ENCODE peak calls at places on chromosomes 3 and 15, in nine cellular contexts. One of them, this sample, is unnamed.

GRCh38 chr15:48086162-48086561 is 34.6 kb upstream of the SLC24A5 start:
- DNase-seq in lower lobe of right lung: no peak
- DNase-seq in AG10803: no peak
- DNase-seq in epithelial cell of esophagus: peak
- DNase-seq in AG09309: no peak
- DNase-seq in ovary: no peak
- DNase-seq in tibial artery: no peak
- DNase-seq in right lobe of liver: no peak
- DNase-seq in upper lobe of right lung: no peak
- DNase-seq in this sample: no peak

GRCh38 chr3:108131795-108132134 is 40.9 kb upstream of the CD47 start:
- DNase-seq in lower lobe of right lung: no peak
- DNase-seq in AG10803: no peak
- DNase-seq in epithelial cell of esophagus: no peak
- DNase-seq in AG09309: no peak
- DNase-seq in ovary: no peak
- DNase-seq in tibial artery: no peak
- DNase-seq in right lobe of liver: no peak
- DNase-seq in upper lobe of right lung: no peak
- DNase-seq in this sample: no peak

GRCh38 chr3:197372076-197372661 is 73.8 kb upstream of the DLG1 start:
- DNase-seq in lower lobe of right lung: no peak
- DNase-seq in AG10803: peak
- DNase-seq in epithelial cell of esophagus: peak
- DNase-seq in AG09309: peak
- DNase-seq in ovary: no peak
- DNase-seq in tibial artery: no peak
- DNase-seq in right lobe of liver: no peak
- DNase-seq in upper lobe of right lung: no peak
- DNase-seq in this sample: peak

GRCh38 chr3:141204343-141204742 is 27.3 kb upstream of the PXYLP1 start:
- DNase-seq in lower lobe of right lung: no peak
- DNase-seq in AG10803: no peak
- DNase-seq in epithelial cell of esophagus: no peak
- DNase-seq in AG09309: no peak
- DNase-seq in ovary: no peak
- DNase-seq in tibial artery: no peak
- DNase-seq in right lobe of liver: no peak
- DNase-seq in upper lobe of right lung: no peak
- DNase-seq in this sample: no peak

GRCh38 chr3:138438896-138439295 is 4.5 kb downstream of the ESYT3 start:
- DNase-seq in lower lobe of right lung: no peak
- DNase-seq in AG10803: peak
- DNase-seq in epithelial cell of esophagus: peak
- DNase-seq in AG09309: no peak
- DNase-seq in ovary: no peak
- DNase-seq in tibial artery: no peak
- DNase-seq in right lobe of liver: no peak
- DNase-seq in upper lobe of right lung: no peak
- DNase-seq in this sample: no peak

GRCh38 chr3:134325106-134325705 is 49.0 kb downstream of the AMOTL2 start:
- DNase-seq in lower lobe of right lung: no peak
- DNase-seq in AG10803: peak
- DNase-seq in epithelial cell of esophagus: no peak
- DNase-seq in AG09309: no peak
- DNase-seq in ovary: no peak
- DNase-seq in tibial artery: no peak
- DNase-seq in right lobe of liver: no peak
- DNase-seq in upper lobe of right lung: no peak
- DNase-seq in this sample: no peak

GRCh38 chr3:50302095-50303037 is 1.0 kb downstream of the HYAL1 start:
- DNase-seq in lower lobe of right lung: no peak
- DNase-seq in AG10803: no peak
- DNase-seq in epithelial cell of esophagus: no peak
- DNase-seq in AG09309: no peak
- DNase-seq in ovary: peak
- DNase-seq in tibial artery: no peak
- DNase-seq in right lobe of liver: peak
- DNase-seq in upper lobe of right lung: no peak
- DNase-seq in this sample: no peak

GRCh38 chr3:64264491-64265109 is 39.3 kb upstream of the PRICKLE2 start:
- DNase-seq in lower lobe of right lung: no peak
- DNase-seq in AG10803: no peak
- DNase-seq in epithelial cell of esophagus: no peak
- DNase-seq in AG09309: no peak
- DNase-seq in ovary: no peak
- DNase-seq in tibial artery: no peak
- DNase-seq in right lobe of liver: no peak
- DNase-seq in upper lobe of right lung: no peak
- DNase-seq in this sample: no peak

GRCh38 chr15:60555814-60556213 is 76.9 kb upstream of the ICE2 start:
- DNase-seq in lower lobe of right lung: no peak
- DNase-seq in AG10803: no peak
- DNase-seq in epithelial cell of esophagus: no peak
- DNase-seq in AG09309: no peak
- DNase-seq in ovary: no peak
- DNase-seq in tibial artery: no peak
- DNase-seq in right lobe of liver: no peak
- DNase-seq in upper lobe of right lung: no peak
- DNase-seq in this sample: no peak

GRCh38 chr3:5053021-5053831 is 68.9 kb upstream of the ARL8B start:
- DNase-seq in lower lobe of right lung: peak
- DNase-seq in AG10803: peak
- DNase-seq in epithelial cell of esophagus: peak
- DNase-seq in AG09309: peak
- DNase-seq in ovary: peak
- DNase-seq in tibial artery: no peak
- DNase-seq in right lobe of liver: peak
- DNase-seq in upper lobe of right lung: peak
- DNase-seq in this sample: no peak

GRCh38 chr15:81400640-81401236 is 26.7 kb upstream of the TMC3 start:
- DNase-seq in lower lobe of right lung: no peak
- DNase-seq in AG10803: peak
- DNase-seq in epithelial cell of esophagus: peak
- DNase-seq in AG09309: peak
- DNase-seq in ovary: no peak
- DNase-seq in tibial artery: no peak
- DNase-seq in right lobe of liver: no peak
- DNase-seq in upper lobe of right lung: no peak
- DNase-seq in this sample: no peak

GRCh38 chr15:25664761-25665160 is 198.4 kb downstream of the ATP10A start:
- DNase-seq in lower lobe of right lung: no peak
- DNase-seq in AG10803: peak
- DNase-seq in epithelial cell of esophagus: no peak
- DNase-seq in AG09309: no peak
- DNase-seq in ovary: no peak
- DNase-seq in tibial artery: no peak
- DNase-seq in right lobe of liver: no peak
- DNase-seq in upper lobe of right lung: no peak
- DNase-seq in this sample: no peak

DNA sequence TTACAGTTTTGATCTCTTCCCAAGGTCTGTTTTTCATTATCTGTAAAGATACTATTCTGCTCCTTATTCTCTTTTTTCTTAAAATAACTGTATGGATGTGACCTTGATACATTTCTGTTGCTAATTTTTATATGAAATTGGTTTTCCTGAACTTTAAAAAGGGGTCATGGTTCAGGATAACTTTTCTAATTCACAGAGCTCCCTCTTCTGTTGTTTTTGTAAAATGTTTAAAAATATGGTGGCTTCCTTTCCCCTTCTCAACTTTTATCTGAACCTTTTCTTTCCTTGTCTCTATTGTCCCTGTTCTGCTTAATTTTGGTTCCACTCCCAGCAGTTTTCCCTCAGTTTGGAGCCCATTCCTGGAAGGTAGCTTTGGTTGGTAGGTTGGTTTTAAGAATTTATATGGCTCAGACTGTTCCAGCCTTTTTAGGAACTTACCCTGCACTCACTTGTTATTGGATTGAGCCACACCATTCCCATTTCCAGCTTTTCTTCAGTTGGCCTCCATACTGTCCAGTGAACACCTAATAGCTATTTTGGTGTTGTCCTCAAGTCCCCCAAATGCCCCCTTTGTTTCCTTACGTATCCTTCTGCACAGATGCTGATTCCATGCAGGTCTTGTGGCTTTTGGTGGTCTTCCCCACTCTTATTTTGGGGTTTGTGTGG is 70.3 kb downstream of the SLMAP start:
- DNase-seq in lower lobe of right lung: no peak
- DNase-seq in AG10803: peak
- DNase-seq in epithelial cell of esophagus: no peak
- DNase-seq in AG09309: no peak
- DNase-seq in ovary: no peak
- DNase-seq in tibial artery: no peak
- DNase-seq in right lobe of liver: no peak
- DNase-seq in upper lobe of right lung: no peak
- DNase-seq in this sample: no peak
- TF ChIP-seq CTCF in lower lobe of right lung: peak
- TF ChIP-seq CTCF in AG10803: peak
- TF ChIP-seq CTCF in epithelial cell of esophagus: no peak
- TF ChIP-seq CTCF in AG09309: peak
- TF ChIP-seq CTCF in ovary: peak
- TF ChIP-seq CTCF in tibial artery: no peak
- TF ChIP-seq CTCF in right lobe of liver: peak
- TF ChIP-seq CTCF in upper lobe of right lung: peak
- TF ChIP-seq CTCF in this sample: peak

DNA sequence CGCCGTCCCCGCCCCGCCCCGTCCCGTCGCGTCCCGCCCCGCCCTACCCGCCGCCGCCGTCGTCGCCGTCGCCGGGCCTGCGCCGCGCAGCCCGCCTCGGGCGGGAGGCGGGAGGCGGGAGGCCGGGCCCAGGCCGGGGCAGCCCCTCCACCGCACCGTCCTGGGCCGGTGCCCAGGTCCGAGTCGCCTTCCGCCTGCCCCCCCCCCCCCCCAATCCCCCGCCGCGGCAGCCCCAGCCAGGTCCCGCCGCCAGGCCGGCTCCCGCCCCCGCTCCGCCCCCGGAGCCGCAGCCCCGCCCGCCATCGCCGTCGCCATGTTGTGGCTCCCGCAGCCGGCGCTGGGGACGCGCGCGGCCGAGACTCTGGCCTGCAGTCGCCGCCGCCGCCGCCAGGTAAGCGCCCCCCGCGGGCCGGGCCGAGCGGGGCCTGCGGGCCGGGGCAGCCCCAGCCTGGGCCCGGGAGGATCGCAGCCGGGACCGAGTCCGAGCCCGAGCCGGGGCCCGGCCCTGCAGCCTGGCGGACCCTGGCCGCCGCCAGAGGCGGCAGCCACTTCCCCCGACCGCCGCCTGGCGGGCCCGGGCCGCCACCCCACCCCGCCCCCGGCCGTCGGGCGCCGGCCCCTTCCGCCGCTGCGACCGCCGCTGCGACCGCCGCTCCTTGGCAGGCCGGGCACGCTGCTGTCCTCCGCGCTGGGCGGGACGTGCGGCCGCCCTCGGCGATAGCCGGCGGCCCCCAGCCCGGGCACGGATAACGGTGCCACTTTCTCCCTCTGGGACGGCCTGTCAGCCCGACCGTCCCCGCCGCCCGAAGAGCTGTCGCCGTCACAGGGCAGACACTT is at the start of gene ZNF592:
- DNase-seq in lower lobe of right lung: peak
- DNase-seq in AG10803: peak
- DNase-seq in epithelial cell of esophagus: peak
- DNase-seq in AG09309: no peak
- DNase-seq in ovary: peak
- DNase-seq in tibial artery: peak
- DNase-seq in right lobe of liver: peak
- DNase-seq in upper lobe of right lung: peak
- DNase-seq in this sample: peak
- TF ChIP-seq CTCF in lower lobe of right lung: no peak
- TF ChIP-seq CTCF in AG10803: no peak
- TF ChIP-seq CTCF in epithelial cell of esophagus: no peak
- TF ChIP-seq CTCF in AG09309: peak
- TF ChIP-seq CTCF in ovary: peak
- TF ChIP-seq CTCF in tibial artery: no peak
- TF ChIP-seq CTCF in right lobe of liver: no peak
- TF ChIP-seq CTCF in upper lobe of right lung: no peak
- TF ChIP-seq CTCF in this sample: peak

DNA sequence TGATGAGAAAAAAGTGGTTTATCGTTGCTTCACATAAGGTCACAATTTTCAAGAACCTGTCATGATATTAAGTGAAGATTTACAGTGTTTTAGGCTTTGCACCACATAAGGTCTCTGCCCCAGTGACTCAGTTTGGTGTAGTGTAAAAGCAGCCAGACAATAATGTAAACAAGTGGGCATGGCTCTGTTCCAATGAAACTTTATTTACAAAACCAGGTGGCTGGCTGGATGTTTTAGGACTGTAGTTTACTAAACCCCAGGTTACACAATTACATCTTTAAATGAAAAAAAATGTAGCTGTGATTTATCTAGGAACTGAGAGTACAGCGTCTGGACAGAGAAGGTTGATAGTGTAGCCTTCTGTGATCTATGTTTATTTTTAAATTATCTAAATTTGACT is 9.7 kb upstream of the FBXL22 start:
- DNase-seq in lower lobe of right lung: no peak
- DNase-seq in AG10803: peak
- DNase-seq in epithelial cell of esophagus: peak
- DNase-seq in AG09309: no peak
- DNase-seq in ovary: no peak
- DNase-seq in tibial artery: no peak
- DNase-seq in right lobe of liver: no peak
- DNase-seq in upper lobe of right lung: no peak
- DNase-seq in this sample: no peak
- TF ChIP-seq CTCF in lower lobe of right lung: no peak
- TF ChIP-seq CTCF in AG10803: no peak
- TF ChIP-seq CTCF in epithelial cell of esophagus: no peak
- TF ChIP-seq CTCF in AG09309: no peak
- TF ChIP-seq CTCF in ovary: no peak
- TF ChIP-seq CTCF in tibial artery: no peak
- TF ChIP-seq CTCF in right lobe of liver: no peak
- TF ChIP-seq CTCF in upper lobe of right lung: no peak
- TF ChIP-seq CTCF in this sample: no peak

GRCh38 chr3:157769378-157769777 is 266.2 kb upstream of the VEPH1 start:
- DNase-seq in lower lobe of right lung: no peak
- DNase-seq in AG10803: no peak
- DNase-seq in epithelial cell of esophagus: no peak
- DNase-seq in AG09309: no peak
- DNase-seq in ovary: no peak
- DNase-seq in tibial artery: no peak
- DNase-seq in right lobe of liver: no peak
- DNase-seq in upper lobe of right lung: no peak
- DNase-seq in this sample: no peak
- TF ChIP-seq CTCF in lower lobe of right lung: no peak
- TF ChIP-seq CTCF in AG10803: no peak
- TF ChIP-seq CTCF in epithelial cell of esophagus: no peak
- TF ChIP-seq CTCF in AG09309: no peak
- TF ChIP-seq CTCF in ovary: no peak
- TF ChIP-seq CTCF in tibial artery: no peak
- TF ChIP-seq CTCF in right lobe of liver: no peak
- TF ChIP-seq CTCF in upper lobe of right lung: no peak
- TF ChIP-seq CTCF in this sample: no peak

GRCh38 chr3:45796902-45797637 is 734 bp upstream of the SLC6A20 start:
- DNase-seq in lower lobe of right lung: no peak
- DNase-seq in AG10803: no peak
- DNase-seq in epithelial cell of esophagus: no peak
- DNase-seq in AG09309: no peak
- DNase-seq in ovary: no peak
- DNase-seq in tibial artery: no peak
- DNase-seq in right lobe of liver: no peak
- DNase-seq in upper lobe of right lung: no peak
- DNase-seq in this sample: no peak
- TF ChIP-seq CTCF in lower lobe of right lung: no peak
- TF ChIP-seq CTCF in AG10803: no peak
- TF ChIP-seq CTCF in epithelial cell of esophagus: no peak
- TF ChIP-seq CTCF in AG09309: no peak
- TF ChIP-seq CTCF in ovary: no peak
- TF ChIP-seq CTCF in tibial artery: no peak
- TF ChIP-seq CTCF in right lobe of liver: no peak
- TF ChIP-seq CTCF in upper lobe of right lung: no peak
- TF ChIP-seq CTCF in this sample: no peak

GRCh38 chr3:23648326-23648964 is 157.3 kb upstream of the UBE2E1 start:
- DNase-seq in lower lobe of right lung: no peak
- DNase-seq in AG10803: peak
- DNase-seq in epithelial cell of esophagus: no peak
- DNase-seq in AG09309: no peak
- DNase-seq in ovary: no peak
- DNase-seq in tibial artery: no peak
- DNase-seq in right lobe of liver: no peak
- DNase-seq in upper lobe of right lung: no peak
- DNase-seq in this sample: no peak
- TF ChIP-seq CTCF in lower lobe of right lung: no peak
- TF ChIP-seq CTCF in AG10803: peak
- TF ChIP-seq CTCF in epithelial cell of esophagus: peak
- TF ChIP-seq CTCF in AG09309: no peak
- TF ChIP-seq CTCF in ovary: no peak
- TF ChIP-seq CTCF in tibial artery: no peak
- TF ChIP-seq CTCF in right lobe of liver: no peak
- TF ChIP-seq CTCF in upper lobe of right lung: no peak
- TF ChIP-seq CTCF in this sample: peak

This sample was measured in RWPE2.